ENCODE peak calls at places on chromosomes 1 and 21, in five cellular contexts. V is BE2C, O is psoas muscle, Q is ovary, K is lower lobe of right lung. I is an unnamed sample.

GRCh38 chr1:185491604-185492003 is 174.6 kb upstream of the IVNS1ABP start:
- DNase-seq in V (no peak), K (no peak), O (no peak), Q (no peak), I (no peak)

GRCh38 chr1:221696045-221696444 is 45.8 kb downstream of the DUSP10 start:
- DNase-seq in K (no peak), O (no peak), Q (no peak), V (no peak), I (no peak)

GRCh38 chr21:42254631-42255030 is 35.7 kb downstream of the ABCG1 start:
- DNase-seq in V (no peak), O (no peak), K (peak), Q (no peak), I (no peak)

GRCh38 chr1:18535391-18536210 is 54.9 kb downstream of the KLHDC7A start:
- DNase-seq in O (no peak), K (no peak), Q (no peak), V (no peak), I (no peak)

GRCh38 chr1:12539705-12540579 is 78.1 kb downstream of the DHRS3 start:
- DNase-seq in V (no peak), O (peak), Q (peak), K (peak), I (peak)

GRCh38 chr21:31624181-31624580 is 35.3 kb upstream of the SOD1 start:
- DNase-seq in K (no peak), Q (no peak), V (no peak), O (no peak), I (no peak)

GRCh38 chr1:41418868-41419583 is 57.8 kb downstream of the FOXO6 start:
- DNase-seq in O (peak), V (peak), K (peak), Q (no peak), I (no peak)

GRCh38 chr1:85898861-85899260 is 190.6 kb upstream of the ZNHIT6 start:
- DNase-seq in Q (no peak), V (no peak), K (no peak), O (no peak), I (no peak)

GRCh38 chr1:235974616-235975015 is 90.3 kb downstream of the NID1 start:
- DNase-seq in K (no peak), Q (no peak), V (no peak), O (no peak), I (no peak)

GRCh38 chr1:35574655-35575400 is 1.7 kb downstream of the TFAP2E start:
- DNase-seq in Q (no peak), V (no peak), K (no peak), O (no peak), I (no peak)

GRCh38 chr1:2969011-2969869 is 52.0 kb upstream of the ACTRT2 start:
- DNase-seq in O (no peak), K (no peak), Q (no peak), V (no peak), I (no peak)

GRCh38 chr1:184330884-184331283 is 55.9 kb upstream of the C1orf21 start:
- DNase-seq in K (no peak), V (no peak), Q (no peak), O (no peak), I (no peak)

GRCh38 chr1:114610546-114611245 is 29.3 kb upstream of the BCAS2 start:
- DNase-seq in Q (no peak), O (no peak), K (no peak), V (no peak), I (no peak)

GRCh38 chr1:107196973-107197562 is 56.2 kb downstream of the NTNG1 start:
- DNase-seq in K (no peak), V (peak), Q (no peak), O (no peak), I (no peak)

GRCh38 chr1:62180649-62181048 is 14.0 kb upstream of the L1TD1 start:
- DNase-seq in O (no peak), Q (no peak), V (no peak), K (no peak), I (no peak)

GRCh38 chr21:43279578-43279894 is 110.7 kb downstream of the CRYAA start:
- DNase-seq in K (peak), V (peak), Q (no peak), O (peak), I (no peak)

GRCh38 chr21:44972821-44973220 is 33.0 kb downstream of the SLX9 start:
- DNase-seq in K (no peak), V (no peak), O (no peak), Q (no peak), I (no peak)

GRCh38 chr21:15406791-15407190 is 323.0 kb upstream of the USP25 start:
- DNase-seq in O (no peak), Q (no peak), V (no peak), K (no peak), I (no peak)

GRCh38 chr1:15008783-15009709 is 144.5 kb upstream of the TMEM51 start:
- DNase-seq in O (no peak), Q (no peak), K (no peak), V (no peak), I (no peak)

GRCh38 chr1:223647249-223647648 is 18.3 kb downstream of the CAPN8 start:
- DNase-seq in O (no peak), V (no peak), Q (no peak), K (no peak), I (no peak)

GRCh38 chr1:93433407-93433961 is 14.4 kb upstream of the FNBP1L start:
- DNase-seq in V (no peak), K (no peak), O (no peak), Q (no peak), I (no peak)

GRCh38 chr1:60898987-60899386 is 183.4 kb upstream of the NFIA start:
- DNase-seq in Q (no peak), K (no peak), O (no peak), V (no peak), I (no peak)

GRCh38 chr1:93042134-93042821 is 36.8 kb upstream of the MTF2 start:
- DNase-seq in V (no peak), O (no peak), K (no peak), Q (no peak), I (no peak)

GRCh38 chr1:62621907-62622306 is 24.6 kb downstream of the ANGPTL3 start:
- DNase-seq in O (peak), V (no peak), Q (no peak), K (no peak), I (no peak)

GRCh38 chr1:33301273-33301984 is 19.5 kb downstream of the A3GALT2 start:
- DNase-seq in V (no peak), K (no peak), Q (peak), O (no peak), I (no peak)

GRCh38 chr1:36594041-36594440 is 111.3 kb upstream of the CSF3R start:
- DNase-seq in K (no peak), V (no peak), Q (no peak), O (no peak), I (no peak)

GRCh38 chr1:62688687-62689085 is 500 bp upstream of the DOCK7 start:
- DNase-seq in O (no peak), Q (no peak), K (no peak), V (no peak), I (no peak)

GRCh38 chr1:116981521-116982037 is 20.0 kb upstream of the CD101 start:
- DNase-seq in K (no peak), O (no peak), Q (no peak), V (no peak), I (no peak)

GRCh38 chr1:910311-910880 is 13.3 kb upstream of the SAMD11 start:
- DNase-seq in K (peak), V (peak), O (peak), Q (peak), I (peak)

GRCh38 chr1:162696286-162696862 is 64.1 kb downstream of the DDR2 start:
- DNase-seq in Q (peak), K (peak), O (peak), V (peak), I (peak)

GRCh38 chr1:228474507-228474906 is 12.7 kb upstream of the RNF187 start:
- DNase-seq in O (no peak), Q (no peak), V (no peak), K (no peak), I (no peak)

GRCh38 chr1:152623203-152623844 is 421 bp upstream of the LCE3A start:
- DNase-seq in K (no peak), V (peak), O (no peak), Q (no peak), I (no peak)

GRCh38 chr1:223756002-223756775 is 43.9 kb downstream of the CAPN2 start:
- DNase-seq in K (no peak), O (no peak), Q (no peak), V (no peak), I (no peak)

GRCh38 chr1:234715252-234715945 is 105.4 kb upstream of the IRF2BP2 start:
- DNase-seq in Q (no peak), V (no peak), K (no peak), O (no peak), I (no peak)

GRCh38 chr1:89198500-89199072 is at the start of gene GBP4:
- DNase-seq in K (peak), Q (peak), O (peak), V (no peak), I (no peak)

GRCh38 chr1:28981170-28981569 is 66.8 kb downstream of the EPB41 start:
- DNase-seq in Q (no peak), O (no peak), K (no peak), V (no peak), I (no peak)

GRCh38 chr1:21508580-21509350 is 458 bp upstream of the ALPL start:
- DNase-seq in V (peak), Q (peak), O (peak), K (peak), I (peak)

GRCh38 chr1:158007949-158008386 is 14.5 kb downstream of the KIRREL1 start:
- DNase-seq in K (no peak), Q (peak), V (no peak), O (no peak), I (no peak)

GRCh38 chr1:224894915-224895314 is 34.6 kb upstream of the DNAH14 start:
- DNase-seq in O (no peak), K (no peak), Q (no peak), V (no peak), I (no peak)

DNA sequence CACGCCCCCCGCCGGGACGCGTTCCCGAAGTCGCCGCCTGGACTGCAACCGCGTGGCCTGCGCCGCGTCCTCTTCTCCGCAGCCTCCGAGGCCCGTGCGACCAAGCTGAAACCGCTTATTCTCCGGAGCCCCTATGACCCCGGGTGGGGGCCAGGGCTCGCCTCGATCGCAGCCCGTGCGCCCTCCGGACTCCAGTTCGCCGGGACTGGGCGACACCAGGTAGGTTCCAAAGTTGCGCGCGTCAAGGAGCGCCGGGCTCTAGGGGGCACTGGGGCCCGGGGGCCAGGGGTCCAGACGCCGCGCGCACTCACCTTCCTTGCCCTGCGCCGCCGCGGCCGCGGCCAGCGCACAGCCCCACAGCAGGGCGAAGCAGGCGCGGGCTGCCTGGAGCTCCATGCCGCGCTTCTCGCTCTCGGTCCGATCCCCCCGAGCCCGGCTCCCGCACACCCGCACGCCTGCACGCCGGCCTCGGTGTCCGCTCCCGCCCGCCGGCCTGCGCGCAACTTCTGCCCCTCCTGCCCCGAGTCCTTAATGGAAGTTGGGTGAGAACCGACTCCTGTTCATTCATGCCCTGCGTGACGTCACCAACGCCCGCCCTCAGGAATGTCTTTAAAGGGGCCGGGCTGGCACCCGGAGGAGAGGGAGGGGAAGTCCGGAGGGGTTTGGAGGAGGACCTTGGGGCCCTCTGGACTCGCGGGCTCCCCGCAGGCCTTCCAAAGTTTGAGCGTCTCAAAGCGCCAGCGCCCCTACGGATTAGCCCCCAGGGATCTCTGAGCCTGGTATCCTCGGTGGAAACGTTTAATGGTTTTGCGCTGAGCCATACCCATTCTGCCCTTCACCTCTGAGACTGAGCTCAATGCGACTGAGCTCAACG is at the start of gene EPHA2:
- DNase-seq in Q (peak), K (peak), V (no peak), O (peak), I (peak)
- TF ChIP-seq CTCF in Q (no peak), K (no peak), V (no peak), O (no peak), I (no peak)

GRCh38 chr1:8813991-8814390 is 3.4 kb downstream of the RERE start:
- DNase-seq in K (no peak), V (no peak), O (no peak), Q (no peak), I (no peak)

GRCh38 chr1:8815582-8816285 is 1.7 kb downstream of the RERE start:
- DNase-seq in V (no peak), O (no peak), K (no peak), Q (no peak), I (no peak)

GRCh38 chr1:8816306-8816705 is 1.1 kb downstream of the RERE start:
- DNase-seq in K (no peak), V (no peak), Q (no peak), O (no peak), I (no peak)

GRCh38 chr1:8813016-8813763 is 4.2 kb downstream of the RERE start:
- DNase-seq in K (no peak), V (no peak), Q (no peak), O (no peak), I (no peak)

GRCh38 chr1:8814870-8815269 is 2.6 kb downstream of the RERE start:
- DNase-seq in Q (no peak), K (no peak), O (no peak), V (no peak), I (no peak)
- TF ChIP-seq CTCF in Q (no peak), K (no peak), O (no peak), V (peak), I (no peak)

GRCh38 chr1:27637052-27637451 is 2.1 kb upstream of the FGR start:
- DNase-seq in Q (no peak), K (no peak), V (no peak), O (no peak), I (no peak)
- TF ChIP-seq CTCF in Q (no peak), K (no peak), V (no peak), O (no peak), I (no peak)

GRCh38 chr1:84782311-84782771 is 92.1 kb upstream of the SSX2IP start:
- DNase-seq in V (peak), Q (peak), O (peak), K (peak), I (peak)
- TF ChIP-seq CTCF in V (peak), Q (no peak), O (peak), K (peak), I (peak)

GRCh38 chr1:91555074-91555730 is 54.6 kb downstream of the CDC7 start:
- DNase-seq in V (no peak), O (no peak), Q (peak), K (no peak), I (no peak)
- TF ChIP-seq CTCF in V (no peak), O (no peak), Q (no peak), K (peak), I (no peak)

GRCh38 chr1:180248731-180249681 is 18.9 kb downstream of the LHX4 start:
- DNase-seq in V (peak), K (peak), Q (no peak), O (no peak), I (no peak)
- TF ChIP-seq CTCF in V (peak), K (no peak), Q (no peak), O (no peak), I (no peak)

DNA sequence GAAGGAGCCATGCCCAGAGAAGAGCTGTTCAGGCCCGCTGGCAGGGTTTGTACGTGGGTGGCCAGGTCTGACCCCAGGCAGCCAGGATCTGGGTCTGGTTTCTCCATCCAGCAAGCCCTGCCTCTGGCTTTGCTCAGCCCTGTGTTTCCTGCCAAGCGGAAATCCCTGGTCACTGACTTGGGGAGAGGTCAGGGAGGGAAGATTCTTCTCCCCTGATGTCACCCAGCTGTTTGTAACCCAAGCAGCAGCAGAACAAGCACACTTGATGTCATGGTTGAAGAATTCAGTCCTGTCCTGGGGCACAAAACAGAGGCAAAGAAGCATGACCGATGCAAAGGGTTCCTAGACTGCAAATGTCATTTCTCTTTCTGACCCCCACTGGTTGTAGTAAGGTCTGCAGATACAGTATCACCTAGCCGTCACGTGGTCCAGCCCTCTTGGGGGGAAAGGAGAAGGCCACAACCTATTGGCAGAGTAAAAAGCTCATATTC is 121.0 kb downstream of the SYT2 start:
- DNase-seq in V (peak), Q (peak), K (no peak), O (peak), I (peak)
- TF ChIP-seq CTCF in V (peak), Q (no peak), K (no peak), O (no peak), I (no peak)

GRCh38 chr21:39712976-39713375 is 32.0 kb upstream of the IGSF5 start:
- DNase-seq in Q (no peak), O (no peak), K (no peak), V (no peak), I (no peak)
- TF ChIP-seq CTCF in Q (no peak), O (no peak), K (no peak), V (no peak), I (no peak)

GRCh38 chr1:182269097-182269496 is 122.5 kb downstream of the GLUL start:
- DNase-seq in Q (no peak), V (no peak), O (no peak), K (no peak), I (no peak)
- TF ChIP-seq CTCF in Q (no peak), V (no peak), O (no peak), K (no peak), I (no peak)

GRCh38 chr1:43974443-43975248 is at the start of gene ATP6V0B:
- DNase-seq in Q (peak), K (peak), O (peak), V (peak), I (peak)
- TF ChIP-seq CTCF in Q (no peak), K (peak), O (peak), V (no peak), I (no peak)